ENCODE peak calls at places on chromosomes 6 and 20, in seven cellular contexts. V is K562, A is SK-N-SH, I is HepG2, Z is HCT116, M is GM12878, O is H1. W is an unnamed sample.

GRCh38 chr6:24740861-24741260 is 21.9 kb upstream of the C6orf62 start:
- DNase-seq in M (no peak), O (no peak), V (no peak), Z (no peak), I (no peak), A (no peak), W (no peak)

GRCh38 chr6:1787894-1788293 is 178.2 kb downstream of the FOXC1 start:
- DNase-seq in V (no peak), O (no peak), A (no peak), Z (no peak), M (no peak), I (no peak), W (no peak)

GRCh38 chr20:15742627-15743026 is 830.6 kb downstream of the KIF16B start:
- DNase-seq in M (no peak), Z (no peak), V (no peak), O (no peak), A (no peak), I (no peak), W (no peak)

GRCh38 chr20:43375586-43375985 is 82.1 kb upstream of the SRSF6 start:
- DNase-seq in A (no peak), Z (no peak), I (no peak), M (no peak), V (no peak), O (no peak), W (no peak)

GRCh38 chr20:44579313-44580090 is 2.9 kb upstream of the PKIG start:
- DNase-seq in V (no peak), Z (no peak), O (no peak), M (no peak), A (no peak), I (no peak), W (no peak)

GRCh38 chr6:125002090-125002741 is 40.0 kb downstream of the RNF217 start:
- DNase-seq in A (no peak), Z (no peak), I (no peak), M (no peak), V (no peak), O (no peak), W (no peak)

GRCh38 chr6:88246654-88247053 is 80.5 kb upstream of the CNR1 start:
- DNase-seq in O (no peak), A (no peak), M (no peak), I (no peak), V (peak; percentile 27), Z (no peak), W (no peak)

GRCh38 chr20:53124075-53124532 is 151.9 kb downstream of the TSHZ2 start:
- DNase-seq in A (no peak), O (no peak), M (no peak), I (no peak), Z (no peak), V (peak; percentile 10), W (no peak)

GRCh38 chr6:20866940-20867630 is 332.8 kb downstream of the CDKAL1 start:
- DNase-seq in M (no peak), Z (no peak), A (no peak), I (no peak), V (no peak), O (no peak), W (no peak)

GRCh38 chr6:3209114-3210023 is 18.1 kb downstream of the TUBB2B start:
- DNase-seq in A (peak; percentile 76), Z (peak; percentile 96), V (peak; percentile 95), I (peak; percentile 88), M (peak; percentile 60), O (peak; percentile 87), W (no peak)

GRCh38 chr20:35171753-35172433 is at the start of gene PROCR:
- DNase-seq in I (no peak), Z (peak; percentile 92), M (no peak), V (peak; percentile 69), O (no peak), A (peak; percentile 51), W (peak; percentile 82)

GRCh38 chr20:3470627-3471396 is at the start of gene ATRN:
- DNase-seq in O (peak; percentile 39), I (peak; percentile 87), M (peak; percentile 47), A (peak; percentile 99), V (peak; percentile 93), Z (peak; percentile 69), W (peak; percentile 91)

GRCh38 chr6:155248021-155249001 is 15.5 kb upstream of the CLDN20 start:
- DNase-seq in O (no peak), V (peak; percentile 22), A (peak; percentile 65), Z (peak; percentile 21), I (peak; percentile 43), M (peak; percentile 36), W (peak; percentile 57)

GRCh38 chr20:35702051-35702823 is 3.0 kb downstream of the ROMO1 start:
- DNase-seq in I (no peak), O (no peak), V (no peak), Z (no peak), M (no peak), A (no peak), W (no peak)

GRCh38 chr6:79239538-79240168 is 5.2 kb upstream of the HMGN3 start:
- DNase-seq in V (no peak), I (no peak), O (no peak), Z (no peak), A (no peak), M (peak; percentile 55), W (no peak)

GRCh38 chr6:48236375-48236774 is 125.4 kb upstream of the PTCHD4 start:
- DNase-seq in A (no peak), I (no peak), O (no peak), V (no peak), M (no peak), Z (no peak), W (no peak)

GRCh38 chr20:20827992-20828597 is 115.7 kb upstream of the RALGAPA2 start:
- DNase-seq in O (no peak), I (no peak), A (no peak), M (no peak), Z (no peak), V (no peak), W (no peak)

GRCh38 chr6:123806561-123806960 is 2.9 kb downstream of the NKAIN2 start:
- DNase-seq in V (no peak), I (no peak), A (no peak), M (no peak), O (no peak), Z (no peak), W (no peak)

GRCh38 chr6:107237992-107238660 is 122.8 kb upstream of the BEND3 start:
- DNase-seq in Z (no peak), M (no peak), O (no peak), V (no peak), A (no peak), I (no peak), W (no peak)

GRCh38 chr6:99613705-99614429 is 7.2 kb downstream of the PRDM13 start:
- DNase-seq in M (no peak), A (peak; percentile 60), V (no peak), I (no peak), O (no peak), Z (no peak), W (no peak)
- TF ChIP-seq JUND in M (no peak), A (no peak), V (no peak), I (no peak), O (no peak), Z (no peak), W (no peak)

GRCh38 chr6:150230877-150231428 is 88.1 kb downstream of the PPP1R14C start:
- DNase-seq in A (no peak), M (no peak), I (no peak), O (no peak), V (no peak), Z (no peak), W (no peak)
- TF ChIP-seq JUND in A (no peak), M (no peak), I (no peak), O (no peak), V (no peak), Z (no peak), W (no peak)

DNA sequence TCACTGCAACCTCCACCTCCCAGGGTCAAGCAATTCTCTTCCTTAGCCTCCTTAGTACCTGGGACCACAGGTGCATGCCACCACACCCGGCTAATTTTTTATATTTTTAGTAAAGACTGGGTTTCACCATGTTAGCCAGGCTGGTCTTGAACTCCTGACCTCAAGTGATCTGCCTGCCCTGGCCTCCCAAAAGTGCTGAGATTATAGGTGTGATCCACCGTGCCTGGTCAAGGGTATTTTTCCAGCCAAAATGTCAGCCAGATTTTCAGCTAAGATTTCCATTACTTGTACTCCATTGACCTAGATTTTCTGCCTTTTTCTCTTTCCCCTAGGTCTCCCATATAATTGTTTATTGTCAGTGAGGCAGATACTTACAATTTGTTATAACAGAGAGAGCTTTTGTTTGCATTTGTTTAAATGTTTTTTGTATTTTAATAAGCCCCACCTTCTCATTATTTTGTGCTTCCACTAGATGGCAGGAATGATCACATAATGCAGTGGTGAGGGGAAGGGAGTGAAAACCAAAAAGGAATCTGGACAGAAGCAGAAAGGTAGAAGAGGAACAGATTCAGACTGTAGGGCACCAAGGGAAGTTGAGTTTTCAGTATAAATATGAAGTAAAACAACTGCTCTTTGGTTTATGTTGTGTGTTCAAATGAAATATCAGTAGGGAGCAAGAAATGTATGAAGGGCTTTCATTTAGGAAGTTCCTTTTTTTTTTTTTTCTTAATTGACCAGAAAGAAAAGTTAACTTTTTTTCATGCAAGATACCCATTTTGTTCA is 29.7 kb downstream of the RPF2 start:
- DNase-seq in O (no peak), I (peak; percentile 32), V (no peak), A (peak; percentile 64), Z (peak; percentile 19), M (peak; percentile 15), W (peak; percentile 50)
- TF ChIP-seq JUND in O (no peak), I (no peak), V (no peak), A (no peak), Z (no peak), M (no peak), W (no peak)

GRCh38 chr20:63085087-63085861 is 78.5 kb upstream of the BHLHE23 start:
- DNase-seq in I (no peak), M (no peak), V (no peak), Z (no peak), A (peak; percentile 62), O (no peak), W (no peak)
- TF ChIP-seq JUND in I (no peak), M (no peak), V (no peak), Z (no peak), A (no peak), O (no peak), W (no peak)

GRCh38 chr6:150894935-150895686 is 29.6 kb downstream of the MTHFD1L start:
- DNase-seq in V (no peak), A (peak; percentile 78), M (peak; percentile 61), I (peak; percentile 25), O (no peak), Z (no peak), W (no peak)
- TF ChIP-seq JUND in V (no peak), A (no peak), M (no peak), I (no peak), O (no peak), Z (no peak), W (no peak)

GRCh38 chr20:61502433-61502832 is 250.4 kb downstream of the CDH4 start:
- DNase-seq in A (no peak), M (no peak), I (no peak), Z (no peak), V (no peak), O (no peak), W (no peak)
- TF ChIP-seq JUND in A (no peak), M (no peak), I (no peak), Z (no peak), V (no peak), O (no peak), W (no peak)

W was measured in T47D.